ENCODE peak calls at places on chromosomes 13 and 19, in five cellular contexts. One of them, this sample, is unnamed.

GRCh38 chr19:33134571-33135041 is 2.7 kb downstream of the WDR88 start:
- DNase-seq in dorsolateral prefrontal cortex: no peak
- DNase-seq in thyroid gland: no peak
- DNase-seq in PC-3: no peak
- DNase-seq in gastrocnemius medialis: no peak
- DNase-seq in this sample: no peak

GRCh38 chr19:41933693-41934426 is 5.6 kb upstream of the ERFL start:
- DNase-seq in dorsolateral prefrontal cortex: no peak
- DNase-seq in thyroid gland: no peak
- DNase-seq in PC-3: no peak
- DNase-seq in gastrocnemius medialis: no peak
- DNase-seq in this sample: no peak

GRCh38 chr13:68697551-68697950 is 1410.1 kb upstream of the ATXN8OS start:
- DNase-seq in dorsolateral prefrontal cortex: no peak
- DNase-seq in thyroid gland: no peak
- DNase-seq in PC-3: no peak
- DNase-seq in gastrocnemius medialis: no peak
- DNase-seq in this sample: no peak

GRCh38 chr19:7860902-7861618 is 13.1 kb downstream of the PRR36 start:
- DNase-seq in dorsolateral prefrontal cortex: peak; percentile 78
- DNase-seq in thyroid gland: no peak
- DNase-seq in PC-3: no peak
- DNase-seq in gastrocnemius medialis: no peak
- DNase-seq in this sample: no peak

GRCh38 chr13:34897220-34897619 is 44.9 kb upstream of the NBEA start:
- DNase-seq in dorsolateral prefrontal cortex: no peak
- DNase-seq in thyroid gland: no peak
- DNase-seq in PC-3: peak; percentile 62
- DNase-seq in gastrocnemius medialis: no peak
- DNase-seq in this sample: no peak

GRCh38 chr13:72500851-72501250 is 226.6 kb downstream of the MZT1 start:
- DNase-seq in dorsolateral prefrontal cortex: no peak
- DNase-seq in thyroid gland: no peak
- DNase-seq in PC-3: no peak
- DNase-seq in gastrocnemius medialis: no peak
- DNase-seq in this sample: no peak

GRCh38 chr19:32404213-32404938 is 1.2 kb upstream of the DPY19L3 start:
- DNase-seq in dorsolateral prefrontal cortex: no peak
- DNase-seq in thyroid gland: no peak
- DNase-seq in PC-3: no peak
- DNase-seq in gastrocnemius medialis: no peak
- DNase-seq in this sample: no peak

GRCh38 chr19:5153601-5154128 is 184.8 kb downstream of the KDM4B start:
- DNase-seq in dorsolateral prefrontal cortex: no peak
- DNase-seq in thyroid gland: no peak
- DNase-seq in PC-3: no peak
- DNase-seq in gastrocnemius medialis: peak; percentile 10
- DNase-seq in this sample: no peak

GRCh38 chr13:76667551-76667950 is 218.7 kb downstream of the KCTD12 start:
- DNase-seq in dorsolateral prefrontal cortex: no peak
- DNase-seq in thyroid gland: no peak
- DNase-seq in PC-3: peak; percentile 27
- DNase-seq in gastrocnemius medialis: no peak
- DNase-seq in this sample: no peak

GRCh38 chr13:34335662-34336007 is 517.7 kb downstream of the RFC3 start:
- DNase-seq in dorsolateral prefrontal cortex: no peak
- DNase-seq in thyroid gland: no peak
- DNase-seq in PC-3: no peak
- DNase-seq in gastrocnemius medialis: no peak
- DNase-seq in this sample: no peak

GRCh38 chr13:97231832-97232201 is 9.7 kb downstream of the MBNL2 start:
- DNase-seq in dorsolateral prefrontal cortex: no peak
- DNase-seq in thyroid gland: no peak
- DNase-seq in PC-3: no peak
- DNase-seq in gastrocnemius medialis: no peak
- DNase-seq in this sample: no peak

GRCh38 chr13:97229699-97230098 is 7.6 kb downstream of the MBNL2 start:
- DNase-seq in dorsolateral prefrontal cortex: no peak
- DNase-seq in thyroid gland: no peak
- DNase-seq in PC-3: no peak
- DNase-seq in gastrocnemius medialis: no peak
- DNase-seq in this sample: no peak

GRCh38 chr13:97231118-97231831 is 9.1 kb downstream of the MBNL2 start:
- DNase-seq in dorsolateral prefrontal cortex: no peak
- DNase-seq in thyroid gland: no peak
- DNase-seq in PC-3: no peak
- DNase-seq in gastrocnemius medialis: no peak
- DNase-seq in this sample: no peak

GRCh38 chr13:97226788-97227627 is 4.9 kb downstream of the MBNL2 start:
- DNase-seq in dorsolateral prefrontal cortex: no peak
- DNase-seq in thyroid gland: no peak
- DNase-seq in PC-3: no peak
- DNase-seq in gastrocnemius medialis: no peak
- DNase-seq in this sample: no peak

GRCh38 chr13:97228850-97229521 is 6.9 kb downstream of the MBNL2 start:
- DNase-seq in dorsolateral prefrontal cortex: no peak
- DNase-seq in thyroid gland: no peak
- DNase-seq in PC-3: no peak
- DNase-seq in gastrocnemius medialis: no peak
- DNase-seq in this sample: no peak
- H3K27ac ChIP-seq in dorsolateral prefrontal cortex: peak overlapping the region; percentile 48
- H3K27ac ChIP-seq in thyroid gland: no peak overlapping the region
- H3K27ac ChIP-seq in PC-3: no peak overlapping the region
- H3K27ac ChIP-seq in gastrocnemius medialis: peak overlapping the region; percentile 51
- H3K27ac ChIP-seq in this sample: no peak overlapping the region

GRCh38 chr19:15320118-15320517 is 12.2 kb downstream of the BRD4 start:
- DNase-seq in dorsolateral prefrontal cortex: no peak
- DNase-seq in thyroid gland: no peak
- DNase-seq in PC-3: no peak
- DNase-seq in gastrocnemius medialis: no peak
- DNase-seq in this sample: no peak

GRCh38 chr19:15328312-15328711 is 4.0 kb downstream of the BRD4 start:
- DNase-seq in dorsolateral prefrontal cortex: no peak
- DNase-seq in thyroid gland: peak; percentile 78
- DNase-seq in PC-3: no peak
- DNase-seq in gastrocnemius medialis: no peak
- DNase-seq in this sample: no peak

GRCh38 chr19:15321739-15322138 is 10.6 kb downstream of the BRD4 start:
- DNase-seq in dorsolateral prefrontal cortex: no peak
- DNase-seq in thyroid gland: no peak
- DNase-seq in PC-3: no peak
- DNase-seq in gastrocnemius medialis: no peak
- DNase-seq in this sample: no peak

GRCh38 chr19:15323496-15324235 is 8.7 kb downstream of the BRD4 start:
- DNase-seq in dorsolateral prefrontal cortex: no peak
- DNase-seq in thyroid gland: peak; percentile 66
- DNase-seq in PC-3: no peak
- DNase-seq in gastrocnemius medialis: peak; percentile 68
- DNase-seq in this sample: peak; percentile 67

GRCh38 chr19:15324791-15325519 is 7.4 kb downstream of the BRD4 start:
- DNase-seq in dorsolateral prefrontal cortex: no peak
- DNase-seq in thyroid gland: no peak
- DNase-seq in PC-3: no peak
- DNase-seq in gastrocnemius medialis: no peak
- DNase-seq in this sample: no peak
- H3K27ac ChIP-seq in dorsolateral prefrontal cortex: peak overlapping the region; percentile 44
- H3K27ac ChIP-seq in thyroid gland: no peak overlapping the region
- H3K27ac ChIP-seq in PC-3: no peak overlapping the region
- H3K27ac ChIP-seq in gastrocnemius medialis: peak overlapping the region; percentile 92
- H3K27ac ChIP-seq in this sample: peak overlapping the region; percentile 66

DNA sequence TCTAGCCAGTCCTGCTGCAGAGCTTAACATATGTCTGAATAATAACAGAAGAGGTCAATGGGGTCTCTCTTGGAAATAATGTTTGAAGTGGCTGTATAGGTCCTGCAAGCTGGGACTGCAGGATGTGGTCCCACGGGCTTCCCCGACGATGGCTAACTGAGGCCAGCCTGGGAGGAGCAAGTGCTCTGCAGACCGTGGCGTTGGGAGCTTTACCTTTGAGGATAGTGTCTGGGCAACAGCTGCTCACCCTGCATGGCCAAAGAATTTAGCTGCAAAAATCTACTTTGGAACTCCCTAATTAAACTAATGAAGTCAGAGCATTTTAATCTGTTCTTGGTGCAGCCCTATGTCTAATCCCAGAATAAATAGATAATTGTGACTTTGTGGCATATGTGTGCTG is 18.2 kb upstream of the AMER2 start:
- DNase-seq in dorsolateral prefrontal cortex: no peak
- DNase-seq in thyroid gland: no peak
- DNase-seq in PC-3: no peak
- DNase-seq in gastrocnemius medialis: no peak
- DNase-seq in this sample: no peak
- H3K27ac ChIP-seq in dorsolateral prefrontal cortex: peak overlapping the region; percentile 97
- H3K27ac ChIP-seq in thyroid gland: no peak overlapping the region
- H3K27ac ChIP-seq in PC-3: no peak overlapping the region
- H3K27ac ChIP-seq in gastrocnemius medialis: no peak overlapping the region
- H3K27ac ChIP-seq in this sample: no peak overlapping the region

GRCh38 chr19:54434112-54434861 is 14.7 kb upstream of the LENG8 start:
- DNase-seq in dorsolateral prefrontal cortex: no peak
- DNase-seq in thyroid gland: no peak
- DNase-seq in PC-3: no peak
- DNase-seq in gastrocnemius medialis: no peak
- DNase-seq in this sample: no peak

GRCh38 chr19:54430306-54431254 is 15.3 kb downstream of the TTYH1 start:
- DNase-seq in dorsolateral prefrontal cortex: no peak
- DNase-seq in thyroid gland: peak; percentile 20
- DNase-seq in PC-3: peak; percentile 74
- DNase-seq in gastrocnemius medialis: no peak
- DNase-seq in this sample: no peak

GRCh38 chr19:54433697-54434096 is 15.3 kb upstream of the LENG8 start:
- DNase-seq in dorsolateral prefrontal cortex: no peak
- DNase-seq in thyroid gland: no peak
- DNase-seq in PC-3: no peak
- DNase-seq in gastrocnemius medialis: no peak
- DNase-seq in this sample: no peak

GRCh38 chr19:54431255-54431838 is 16.1 kb downstream of the TTYH1 start:
- DNase-seq in dorsolateral prefrontal cortex: no peak
- DNase-seq in thyroid gland: peak; percentile 97
- DNase-seq in PC-3: peak; percentile 96
- DNase-seq in gastrocnemius medialis: peak; percentile 38
- DNase-seq in this sample: no peak

GRCh38 chr19:54432144-54432738 is 16.8 kb upstream of the LENG8 start:
- DNase-seq in dorsolateral prefrontal cortex: no peak
- DNase-seq in thyroid gland: no peak
- DNase-seq in PC-3: peak; percentile 98
- DNase-seq in gastrocnemius medialis: no peak
- DNase-seq in this sample: no peak
- H3K27ac ChIP-seq in dorsolateral prefrontal cortex: peak overlapping the region; percentile 93
- H3K27ac ChIP-seq in thyroid gland: no peak overlapping the region
- H3K27ac ChIP-seq in PC-3: peak overlapping the region; percentile 89
- H3K27ac ChIP-seq in gastrocnemius medialis: no peak overlapping the region
- H3K27ac ChIP-seq in this sample: no peak overlapping the region

This sample was measured in right atrium auricular region.